ENCODE peak calls at places on chromosome 10, in ten cellular contexts. M, I, G, B, E, Z, J, S, H and Y are unnamed samples.

GRCh38 chr10:7192831-7193348 is 217.9 kb downstream of the SFMBT2 start:
- DNase-seq in M (no peak), I (no peak), G (peak; percentile 21), B (no peak), E (no peak), Z (no peak), J (no peak), S (peak; percentile 72), H (no peak), Y (no peak)

GRCh38 chr10:59358576-59358975 is 3.8 kb downstream of the FAM13C start:
- DNase-seq in M (no peak), I (no peak), G (no peak), B (no peak), E (no peak), Z (no peak), J (no peak), S (no peak), H (no peak), Y (no peak)

GRCh38 chr10:10923029-10923668 is 94.5 kb upstream of the CELF2 start:
- DNase-seq in M (no peak), I (no peak), G (no peak), B (no peak), E (no peak), Z (no peak), J (no peak), S (no peak), H (no peak), Y (no peak)

GRCh38 chr10:130430852-130431704 is 294.9 kb downstream of the GLRX3 start:
- DNase-seq in M (no peak), I (no peak), G (no peak), B (no peak), E (no peak), Z (no peak), J (no peak), S (no peak), H (no peak), Y (no peak)

GRCh38 chr10:120460191-120460590 is 3.2 kb downstream of the PLPP4 start:
- DNase-seq in M (no peak), I (no peak), G (no peak), B (no peak), E (no peak), Z (no peak), J (no peak), S (no peak), H (no peak), Y (no peak)

GRCh38 chr10:68154211-68154497 is 44.9 kb downstream of the MYPN start:
- DNase-seq in M (no peak), I (no peak), G (no peak), B (peak; percentile 41), E (peak; percentile 29), Z (peak; percentile 52), J (no peak), S (no peak), H (peak; percentile 19), Y (no peak)

GRCh38 chr10:20118119-20118518 is 301.9 kb downstream of the PLXDC2 start:
- DNase-seq in M (no peak), I (no peak), G (no peak), B (no peak), E (no peak), Z (no peak), J (no peak), S (no peak), H (no peak), Y (no peak)

GRCh38 chr10:70376436-70377378 is 5.7 kb downstream of the LRRC20 start:
- DNase-seq in M (no peak), I (no peak), G (no peak), B (no peak), E (no peak), Z (no peak), J (no peak), S (no peak), H (no peak), Y (no peak)

GRCh38 chr10:73839276-73839966 is 28.0 kb upstream of the NDST2 start:
- DNase-seq in M (no peak), I (no peak), G (no peak), B (no peak), E (no peak), Z (no peak), J (no peak), S (no peak), H (no peak), Y (no peak)

GRCh38 chr10:124611738-124612137 is 132.4 kb downstream of the FAM53B start:
- DNase-seq in M (no peak), I (no peak), G (peak; percentile 21), B (no peak), E (no peak), Z (no peak), J (no peak), S (no peak), H (no peak), Y (no peak)

GRCh38 chr10:35006836-35007235 is 83.3 kb downstream of the CUL2 start:
- DNase-seq in M (no peak), I (no peak), G (no peak), B (no peak), E (no peak), Z (no peak), J (no peak), S (no peak), H (no peak), Y (no peak)

GRCh38 chr10:90288403-90288933 is 569.4 kb downstream of the HTR7 start:
- DNase-seq in M (no peak), I (no peak), G (no peak), B (no peak), E (peak; percentile 10), Z (no peak), J (no peak), S (no peak), H (no peak), Y (no peak)

GRCh38 chr10:73076361-73077183 is 20.1 kb downstream of the P4HA1 start:
- DNase-seq in M (no peak), I (no peak), G (no peak), B (peak; percentile 46), E (no peak), Z (no peak), J (no peak), S (no peak), H (peak; percentile 65), Y (no peak)

GRCh38 chr10:47159361-47160228 is 140.4 kb upstream of the GDF10 start:
- DNase-seq in M (no peak), I (no peak), G (no peak), B (no peak), E (no peak), Z (no peak), J (no peak), S (no peak), H (no peak), Y (no peak)